ENCODE peak calls at places on chromosomes 7 and 10, in eight cellular contexts. One of them, this sample, is unnamed.

GRCh38 chr7:143363011-143363937 is 761 bp upstream of the FAM131B start:
- DNase-seq in H54: no peak
- DNase-seq in transverse colon: no peak
- DNase-seq in NB4: no peak
- DNase-seq in esophagus squamous epithelium: no peak
- DNase-seq in A549: no peak
- DNase-seq in suprapubic skin: peak; percentile 74
- DNase-seq in Peyer's patch: no peak
- DNase-seq in this sample: no peak

GRCh38 chr10:100670828-100671479 is 74.4 kb upstream of the PAX2 start:
- DNase-seq in suprapubic skin: no peak
- DNase-seq in A549: peak; percentile 26
- DNase-seq in Peyer's patch: peak; percentile 61
- DNase-seq in transverse colon: peak; percentile 27
- DNase-seq in H54: peak; percentile 60
- DNase-seq in NB4: peak; percentile 51
- DNase-seq in esophagus squamous epithelium: no peak
- DNase-seq in this sample: peak; percentile 53

GRCh38 chr10:69333205-69333604 is 54.9 kb downstream of the HK1 start:
- DNase-seq in A549: no peak
- DNase-seq in esophagus squamous epithelium: no peak
- DNase-seq in Peyer's patch: peak; percentile 7
- DNase-seq in transverse colon: no peak
- DNase-seq in suprapubic skin: peak; percentile 62
- DNase-seq in NB4: no peak
- DNase-seq in H54: no peak
- DNase-seq in this sample: no peak

GRCh38 chr10:5545011-5545410 is 20.2 kb downstream of the CALML3 start:
- DNase-seq in H54: no peak
- DNase-seq in A549: no peak
- DNase-seq in transverse colon: peak; percentile 4
- DNase-seq in esophagus squamous epithelium: no peak
- DNase-seq in NB4: no peak
- DNase-seq in Peyer's patch: peak; percentile 37
- DNase-seq in suprapubic skin: peak; percentile 61
- DNase-seq in this sample: no peak

GRCh38 chr7:130996841-130997231 is 262.8 kb upstream of the KLF14 start:
- DNase-seq in transverse colon: peak; percentile 81
- DNase-seq in A549: peak; percentile 69
- DNase-seq in NB4: no peak
- DNase-seq in esophagus squamous epithelium: no peak
- DNase-seq in H54: no peak
- DNase-seq in suprapubic skin: no peak
- DNase-seq in Peyer's patch: peak; percentile 70
- DNase-seq in this sample: no peak

GRCh38 chr7:56537952-56538351 is 421.7 kb upstream of the NUPR2 start:
- DNase-seq in esophagus squamous epithelium: no peak
- DNase-seq in H54: no peak
- DNase-seq in NB4: no peak
- DNase-seq in transverse colon: no peak
- DNase-seq in Peyer's patch: no peak
- DNase-seq in suprapubic skin: no peak
- DNase-seq in A549: no peak
- DNase-seq in this sample: no peak

GRCh38 chr10:132101529-132101928 is 35.8 kb downstream of the JAKMIP3 start:
- DNase-seq in esophagus squamous epithelium: no peak
- DNase-seq in Peyer's patch: peak; percentile 10
- DNase-seq in H54: no peak
- DNase-seq in A549: no peak
- DNase-seq in transverse colon: no peak
- DNase-seq in suprapubic skin: peak; percentile 57
- DNase-seq in NB4: no peak
- DNase-seq in this sample: no peak

GRCh38 chr7:111274882-111275281 is 184.0 kb downstream of the LRRN3 start:
- DNase-seq in transverse colon: no peak
- DNase-seq in suprapubic skin: no peak
- DNase-seq in A549: no peak
- DNase-seq in H54: no peak
- DNase-seq in esophagus squamous epithelium: no peak
- DNase-seq in Peyer's patch: no peak
- DNase-seq in NB4: no peak
- DNase-seq in this sample: no peak

GRCh38 chr10:3886666-3887251 is 101.8 kb upstream of the KLF6 start:
- DNase-seq in transverse colon: no peak
- DNase-seq in H54: no peak
- DNase-seq in suprapubic skin: no peak
- DNase-seq in esophagus squamous epithelium: no peak
- DNase-seq in Peyer's patch: no peak
- DNase-seq in NB4: no peak
- DNase-seq in A549: peak; percentile 88
- DNase-seq in this sample: no peak

GRCh38 chr7:31071316-31071715 is 19.2 kb downstream of the ADCYAP1R1 start:
- DNase-seq in H54: no peak
- DNase-seq in esophagus squamous epithelium: no peak
- DNase-seq in Peyer's patch: peak; percentile 21
- DNase-seq in suprapubic skin: no peak
- DNase-seq in transverse colon: no peak
- DNase-seq in NB4: no peak
- DNase-seq in A549: no peak
- DNase-seq in this sample: no peak

GRCh38 chr7:156659203-156659602 is 18.6 kb downstream of the RNF32 start:
- DNase-seq in A549: no peak
- DNase-seq in H54: no peak
- DNase-seq in NB4: peak; percentile 20
- DNase-seq in Peyer's patch: no peak
- DNase-seq in transverse colon: no peak
- DNase-seq in suprapubic skin: no peak
- DNase-seq in esophagus squamous epithelium: no peak
- DNase-seq in this sample: no peak

GRCh38 chr10:113316506-113316905 is 236.3 kb upstream of the HABP2 start:
- DNase-seq in NB4: no peak
- DNase-seq in esophagus squamous epithelium: no peak
- DNase-seq in Peyer's patch: no peak
- DNase-seq in suprapubic skin: no peak
- DNase-seq in transverse colon: no peak
- DNase-seq in A549: no peak
- DNase-seq in H54: no peak
- DNase-seq in this sample: no peak

GRCh38 chr7:94223375-94224084 is 171.2 kb upstream of the COL1A2 start:
- DNase-seq in esophagus squamous epithelium: no peak
- DNase-seq in A549: peak; percentile 75
- DNase-seq in suprapubic skin: no peak
- DNase-seq in Peyer's patch: no peak
- DNase-seq in NB4: no peak
- DNase-seq in transverse colon: no peak
- DNase-seq in H54: peak; percentile 9
- DNase-seq in this sample: no peak

GRCh38 chr10:77849039-77849664 is 77.4 kb downstream of the DLG5 start:
- DNase-seq in suprapubic skin: no peak
- DNase-seq in A549: peak; percentile 37
- DNase-seq in NB4: peak; percentile 22
- DNase-seq in esophagus squamous epithelium: no peak
- DNase-seq in transverse colon: no peak
- DNase-seq in H54: peak; percentile 31
- DNase-seq in Peyer's patch: no peak
- DNase-seq in this sample: no peak

GRCh38 chr10:80443531-80443974 is 10.6 kb upstream of the TSPAN14 start:
- DNase-seq in H54: peak; percentile 69
- DNase-seq in NB4: peak; percentile 47
- DNase-seq in suprapubic skin: no peak
- DNase-seq in Peyer's patch: no peak
- DNase-seq in transverse colon: peak; percentile 17
- DNase-seq in esophagus squamous epithelium: no peak
- DNase-seq in A549: peak; percentile 73
- DNase-seq in this sample: peak; percentile 78

GRCh38 chr10:75403144-75404022 is 1.8 kb upstream of the ZNF503 start:
- DNase-seq in transverse colon: peak; percentile 37
- DNase-seq in esophagus squamous epithelium: no peak
- DNase-seq in A549: peak; percentile 42
- DNase-seq in H54: no peak
- DNase-seq in Peyer's patch: peak; percentile 64
- DNase-seq in NB4: peak; percentile 48
- DNase-seq in suprapubic skin: no peak
- DNase-seq in this sample: no peak

GRCh38 chr10:73743905-73744689 is at the start of gene SEC24C:
- DNase-seq in NB4: peak; percentile 97
- DNase-seq in transverse colon: peak; percentile 98
- DNase-seq in suprapubic skin: peak; percentile 98
- DNase-seq in Peyer's patch: peak; percentile 97
- DNase-seq in esophagus squamous epithelium: peak; percentile 76
- DNase-seq in A549: peak; percentile 96
- DNase-seq in H54: peak; percentile 96
- DNase-seq in this sample: peak; percentile 97
- TF ChIP-seq POLR2A in NB4: peak; percentile 69
- TF ChIP-seq POLR2A in transverse colon: peak; percentile 79
- TF ChIP-seq POLR2A in suprapubic skin: peak; percentile 46
- TF ChIP-seq POLR2A in Peyer's patch: peak; percentile 80
- TF ChIP-seq POLR2A in esophagus squamous epithelium: no peak
- TF ChIP-seq POLR2A in A549: peak; percentile 53
- TF ChIP-seq POLR2A in H54: peak; percentile 74
- TF ChIP-seq POLR2A in this sample: peak; percentile 91

GRCh38 chr7:151631149-151631967 is 111.7 kb upstream of the RHEB start:
- DNase-seq in H54: no peak
- DNase-seq in Peyer's patch: no peak
- DNase-seq in esophagus squamous epithelium: no peak
- DNase-seq in NB4: peak; percentile 68
- DNase-seq in suprapubic skin: no peak
- DNase-seq in transverse colon: no peak
- DNase-seq in A549: peak; percentile 38
- DNase-seq in this sample: peak; percentile 35

GRCh38 chr7:151632750-151633515 is 113.2 kb upstream of the RHEB start:
- DNase-seq in H54: no peak
- DNase-seq in transverse colon: peak; percentile 66
- DNase-seq in esophagus squamous epithelium: peak; percentile 6
- DNase-seq in A549: no peak
- DNase-seq in suprapubic skin: no peak
- DNase-seq in NB4: peak; percentile 93
- DNase-seq in Peyer's patch: peak; percentile 71
- DNase-seq in this sample: peak; percentile 37

GRCh38 chr7:151633516-151633812 is 113.8 kb upstream of the RHEB start:
- DNase-seq in NB4: no peak
- DNase-seq in suprapubic skin: no peak
- DNase-seq in A549: no peak
- DNase-seq in H54: no peak
- DNase-seq in transverse colon: no peak
- DNase-seq in Peyer's patch: no peak
- DNase-seq in esophagus squamous epithelium: no peak
- DNase-seq in this sample: no peak

GRCh38 chr7:151630349-151630748 is 110.7 kb upstream of the RHEB start:
- DNase-seq in suprapubic skin: no peak
- DNase-seq in NB4: no peak
- DNase-seq in H54: no peak
- DNase-seq in A549: no peak
- DNase-seq in transverse colon: no peak
- DNase-seq in esophagus squamous epithelium: no peak
- DNase-seq in Peyer's patch: no peak
- DNase-seq in this sample: no peak

DNA sequence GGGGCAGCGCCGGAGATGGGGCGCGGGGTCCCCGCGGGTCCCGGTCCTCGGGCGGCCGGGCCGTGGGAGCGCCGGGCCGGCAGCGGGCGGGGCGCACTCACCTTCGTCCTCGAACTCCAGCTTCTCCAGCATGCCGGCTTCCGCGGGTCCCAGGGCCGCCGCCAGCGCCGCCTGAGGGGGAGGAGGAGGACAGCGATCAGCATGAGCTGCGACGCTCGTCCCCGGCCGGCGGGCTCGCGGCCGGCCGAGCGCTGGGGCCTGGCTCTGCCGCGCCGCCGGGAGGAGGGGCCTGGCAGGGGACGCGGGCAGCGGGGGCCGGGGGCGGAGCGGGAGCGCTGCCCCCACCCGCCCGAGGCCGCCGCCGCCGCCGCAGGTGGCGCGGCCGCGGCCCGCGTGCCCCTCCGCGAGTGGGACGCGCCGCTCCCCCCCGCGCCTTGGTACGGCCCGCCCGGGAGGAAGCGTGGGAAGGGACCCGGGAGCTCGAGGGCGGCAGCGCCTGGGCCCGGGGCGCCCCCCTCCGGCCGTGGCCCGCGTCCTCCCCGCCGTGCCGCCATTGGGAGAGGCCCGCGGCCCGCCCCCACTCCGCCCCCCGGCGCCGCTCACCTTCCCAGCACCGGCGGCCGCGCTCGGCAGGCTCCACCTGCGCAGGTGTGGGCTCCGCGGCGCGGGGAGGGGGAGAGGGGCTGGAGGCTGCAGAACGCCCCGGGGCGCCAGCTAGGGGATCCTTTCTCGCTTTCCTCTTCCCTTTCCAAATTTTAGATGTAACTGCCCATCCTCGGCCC is 112.5 kb upstream of the RHEB start:
- DNase-seq in suprapubic skin: no peak
- DNase-seq in esophagus squamous epithelium: peak; percentile 23
- DNase-seq in H54: peak; percentile 57
- DNase-seq in Peyer's patch: peak; percentile 93
- DNase-seq in NB4: peak; percentile 87
- DNase-seq in transverse colon: peak; percentile 92
- DNase-seq in A549: peak; percentile 77
- DNase-seq in this sample: peak; percentile 85
- TF ChIP-seq POLR2A in suprapubic skin: no peak
- TF ChIP-seq POLR2A in esophagus squamous epithelium: no peak
- TF ChIP-seq POLR2A in H54: peak; percentile 62
- TF ChIP-seq POLR2A in Peyer's patch: peak; percentile 61
- TF ChIP-seq POLR2A in NB4: no peak
- TF ChIP-seq POLR2A in transverse colon: no peak
- TF ChIP-seq POLR2A in A549: peak; percentile 46
- TF ChIP-seq POLR2A in this sample: no peak

DNA sequence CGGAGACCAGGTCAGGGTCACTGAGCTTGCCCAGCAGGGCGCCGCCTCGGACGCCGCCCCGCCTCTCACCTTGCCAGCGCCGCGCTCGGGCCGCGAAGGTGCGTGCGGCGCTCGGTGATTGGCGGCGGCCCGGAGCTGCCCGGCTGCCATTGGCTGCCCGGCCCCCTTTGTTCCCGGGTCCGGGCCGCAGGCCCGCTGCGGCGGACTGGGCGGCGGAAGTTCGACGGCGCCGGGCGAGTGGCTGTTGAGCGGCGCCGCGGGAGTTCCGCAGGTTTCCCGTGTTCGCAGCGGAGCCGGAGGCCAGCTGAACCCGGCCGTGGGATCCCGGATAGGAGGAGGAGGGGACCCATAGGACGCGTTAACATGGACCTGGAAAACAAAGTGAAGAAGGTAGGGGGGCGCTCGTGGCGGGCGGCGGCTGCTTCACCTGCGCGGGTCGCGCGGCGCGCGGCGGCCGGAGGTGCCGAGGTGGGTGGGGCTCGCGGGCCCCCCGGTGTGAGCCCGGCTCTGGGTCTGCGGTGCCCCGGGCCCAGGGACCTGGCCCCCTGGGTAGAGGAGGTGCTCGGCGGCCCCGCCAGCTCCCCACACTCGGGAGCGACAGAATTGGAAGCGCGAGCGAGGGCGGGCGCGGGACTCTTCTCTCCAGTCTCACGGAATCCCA is at the start of gene TES:
- DNase-seq in A549: peak; percentile 83
- DNase-seq in H54: no peak
- DNase-seq in NB4: no peak
- DNase-seq in transverse colon: peak; percentile 87
- DNase-seq in esophagus squamous epithelium: no peak
- DNase-seq in Peyer's patch: peak; percentile 90
- DNase-seq in suprapubic skin: peak; percentile 84
- DNase-seq in this sample: no peak
- TF ChIP-seq POLR2A in A549: peak; percentile 27
- TF ChIP-seq POLR2A in H54: no peak
- TF ChIP-seq POLR2A in NB4: no peak
- TF ChIP-seq POLR2A in transverse colon: peak; percentile 92
- TF ChIP-seq POLR2A in esophagus squamous epithelium: no peak
- TF ChIP-seq POLR2A in Peyer's patch: peak; percentile 96
- TF ChIP-seq POLR2A in suprapubic skin: no peak
- TF ChIP-seq POLR2A in this sample: no peak

GRCh38 chr7:151819826-151820225 is 57.1 kb downstream of the PRKAG2 start:
- DNase-seq in NB4: no peak
- DNase-seq in Peyer's patch: peak; percentile 78
- DNase-seq in transverse colon: peak; percentile 61
- DNase-seq in suprapubic skin: no peak
- DNase-seq in esophagus squamous epithelium: no peak
- DNase-seq in A549: no peak
- DNase-seq in H54: no peak
- DNase-seq in this sample: no peak
- TF ChIP-seq POLR2A in NB4: no peak
- TF ChIP-seq POLR2A in Peyer's patch: peak; percentile 39
- TF ChIP-seq POLR2A in transverse colon: no peak
- TF ChIP-seq POLR2A in suprapubic skin: no peak
- TF ChIP-seq POLR2A in esophagus squamous epithelium: no peak
- TF ChIP-seq POLR2A in A549: no peak
- TF ChIP-seq POLR2A in H54: no peak
- TF ChIP-seq POLR2A in this sample: no peak